ENCODE peak calls at places on chromosomes 2 and 18, in four cellular contexts. One of them, this sample, is unnamed.

GRCh38 chr2:30516166-30516565 is 69.1 kb downstream of the LCLAT1 start:
- DNase-seq in neural progenitor cell: no peak
- DNase-seq in transverse colon: no peak
- DNase-seq in HFF-Myc: no peak
- DNase-seq in this sample: no peak

GRCh38 chr18:35030234-35030989 is 10.8 kb upstream of the MAPRE2 start:
- DNase-seq in HFF-Myc: no peak
- DNase-seq in neural progenitor cell: no peak
- DNase-seq in transverse colon: peak
- DNase-seq in this sample: no peak

GRCh38 chr18:32998921-32999320 is 226.1 kb upstream of the KLHL14 start:
- DNase-seq in transverse colon: no peak
- DNase-seq in neural progenitor cell: no peak
- DNase-seq in HFF-Myc: no peak
- DNase-seq in this sample: no peak

GRCh38 chr2:215171826-215172225 is 33.4 kb upstream of the ABCA12 start:
- DNase-seq in transverse colon: no peak
- DNase-seq in neural progenitor cell: no peak
- DNase-seq in HFF-Myc: no peak
- DNase-seq in this sample: no peak

GRCh38 chr2:172434821-172435607 is 7.6 kb downstream of the ITGA6 start:
- DNase-seq in HFF-Myc: no peak
- DNase-seq in neural progenitor cell: peak
- DNase-seq in transverse colon: no peak
- DNase-seq in this sample: no peak

GRCh38 chr2:70947556-70948184 is 12.0 kb downstream of the ATP6V1B1 start:
- DNase-seq in HFF-Myc: peak
- DNase-seq in transverse colon: no peak
- DNase-seq in neural progenitor cell: no peak
- DNase-seq in this sample: no peak

GRCh38 chr18:48715651-48716354 is 177.0 kb downstream of the CTIF start:
- DNase-seq in transverse colon: peak
- DNase-seq in HFF-Myc: no peak
- DNase-seq in neural progenitor cell: no peak
- DNase-seq in this sample: peak

GRCh38 chr18:22422909-22423548 is 5.3 kb upstream of the CTAGE1 start:
- DNase-seq in neural progenitor cell: no peak
- DNase-seq in HFF-Myc: no peak
- DNase-seq in transverse colon: no peak
- DNase-seq in this sample: no peak

GRCh38 chr2:203705184-203705583 is 1.3 kb upstream of the CD28 start:
- DNase-seq in HFF-Myc: no peak
- DNase-seq in neural progenitor cell: no peak
- DNase-seq in transverse colon: no peak
- DNase-seq in this sample: no peak

GRCh38 chr2:126900646-126901319 is 2.1 kb downstream of the TEX51 start:
- DNase-seq in neural progenitor cell: no peak
- DNase-seq in transverse colon: no peak
- DNase-seq in HFF-Myc: no peak
- DNase-seq in this sample: no peak

GRCh38 chr2:130949954-130950353 is 113.2 kb downstream of the ARHGEF4 start:
- DNase-seq in HFF-Myc: no peak
- DNase-seq in neural progenitor cell: no peak
- DNase-seq in transverse colon: no peak
- DNase-seq in this sample: no peak

GRCh38 chr2:119252186-119253113 is 28.8 kb downstream of the STEAP3 start:
- DNase-seq in neural progenitor cell: no peak
- DNase-seq in HFF-Myc: peak
- DNase-seq in transverse colon: no peak
- DNase-seq in this sample: no peak

GRCh38 chr2:112776113-112776512 is 8.2 kb downstream of the IL1A start:
- DNase-seq in neural progenitor cell: no peak
- DNase-seq in HFF-Myc: no peak
- DNase-seq in transverse colon: no peak
- DNase-seq in this sample: no peak

DNA sequence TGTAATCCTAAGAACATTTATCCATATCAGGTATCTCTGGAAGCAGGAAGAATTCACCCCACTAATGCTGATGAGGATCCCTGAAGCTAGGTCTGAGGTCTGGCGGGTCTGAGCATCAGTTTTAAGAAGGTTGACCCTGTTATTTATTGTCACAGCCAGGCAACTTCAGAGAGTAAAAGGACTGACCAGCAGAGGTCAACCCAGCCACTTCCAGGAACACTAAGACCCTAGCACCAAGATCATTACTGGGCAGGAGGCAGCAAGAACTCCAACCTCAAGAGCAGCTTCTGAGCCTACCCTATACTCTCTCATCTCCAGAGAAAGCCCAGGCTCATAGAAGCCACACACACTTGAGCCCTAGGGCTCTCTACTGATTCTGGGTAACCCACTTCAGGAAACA is 901.4 kb downstream of the DCDC2C start:
- DNase-seq in HFF-Myc: no peak
- DNase-seq in neural progenitor cell: peak
- DNase-seq in transverse colon: no peak
- DNase-seq in this sample: no peak
- TF ChIP-seq CTCF in HFF-Myc: no peak
- TF ChIP-seq CTCF in neural progenitor cell: no peak
- TF ChIP-seq CTCF in transverse colon: no peak
- TF ChIP-seq CTCF in this sample: no peak

GRCh38 chr2:142291964-142292363 is 161.1 kb upstream of the LRP1B start:
- DNase-seq in neural progenitor cell: no peak
- DNase-seq in transverse colon: no peak
- DNase-seq in HFF-Myc: no peak
- DNase-seq in this sample: no peak

GRCh38 chr2:142280846-142281245 is 150.0 kb upstream of the LRP1B start:
- DNase-seq in HFF-Myc: no peak
- DNase-seq in neural progenitor cell: peak
- DNase-seq in transverse colon: no peak
- DNase-seq in this sample: no peak

GRCh38 chr2:142290931-142291330 is 160.1 kb upstream of the LRP1B start:
- DNase-seq in transverse colon: no peak
- DNase-seq in HFF-Myc: no peak
- DNase-seq in neural progenitor cell: no peak
- DNase-seq in this sample: no peak

GRCh38 chr2:142285480-142285879 is 154.7 kb upstream of the LRP1B start:
- DNase-seq in neural progenitor cell: no peak
- DNase-seq in transverse colon: no peak
- DNase-seq in HFF-Myc: no peak
- DNase-seq in this sample: no peak

DNA sequence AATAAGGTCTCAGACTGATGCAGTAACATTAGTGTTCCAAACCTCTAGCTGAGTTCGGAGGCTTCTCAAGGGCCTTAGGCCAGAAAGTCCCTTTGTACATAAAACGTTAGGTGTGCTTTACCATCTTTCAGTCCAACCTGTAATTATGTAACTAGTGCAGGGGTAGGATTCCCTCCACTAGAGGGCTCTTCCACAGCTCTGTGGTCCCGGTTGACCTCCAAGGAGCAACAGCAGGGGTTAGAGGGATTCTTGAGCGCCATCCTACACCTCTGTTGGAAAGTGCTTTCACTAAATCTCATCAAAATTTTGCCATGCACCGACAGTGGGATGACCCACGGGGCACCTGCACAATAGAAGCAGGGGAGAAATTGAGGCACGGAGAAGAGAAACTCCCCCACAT is 155.8 kb upstream of the LRP1B start:
- DNase-seq in neural progenitor cell: peak
- DNase-seq in transverse colon: no peak
- DNase-seq in HFF-Myc: no peak
- DNase-seq in this sample: peak
- TF ChIP-seq CTCF in neural progenitor cell: peak
- TF ChIP-seq CTCF in transverse colon: peak
- TF ChIP-seq CTCF in HFF-Myc: peak
- TF ChIP-seq CTCF in this sample: peak

GRCh38 chr2:197307236-197307932 is 3.2 kb downstream of the ANKRD44 start:
- DNase-seq in transverse colon: no peak
- DNase-seq in HFF-Myc: no peak
- DNase-seq in neural progenitor cell: no peak
- DNase-seq in this sample: no peak
- TF ChIP-seq CTCF in transverse colon: no peak
- TF ChIP-seq CTCF in HFF-Myc: no peak
- TF ChIP-seq CTCF in neural progenitor cell: no peak
- TF ChIP-seq CTCF in this sample: peak

GRCh38 chr2:39124000-39124769 is 3.3 kb upstream of the SOS1 start:
- DNase-seq in HFF-Myc: peak
- DNase-seq in neural progenitor cell: peak
- DNase-seq in transverse colon: peak
- DNase-seq in this sample: peak
- TF ChIP-seq CTCF in HFF-Myc: peak
- TF ChIP-seq CTCF in neural progenitor cell: peak
- TF ChIP-seq CTCF in transverse colon: peak
- TF ChIP-seq CTCF in this sample: peak

This sample was measured in GM10248.